ENCODE peak calls at places on chromosomes 4 and X, in seven cellular contexts. One of them, this sample, is unnamed.

GRCh38 chr4:73668806-73669205 is 48.6 kb upstream of the RASSF6 start:
- DNase-seq in NCI-H345: peak; percentile 47
- DNase-seq in stimulated activated CD4-positive, alpha-beta T cell treated with anti-CD3 and anti-CD28 coated beads, Interleukin-1b, Interleukin-23, amount 100 ng/mL, for 24 hours: no peak
- DNase-seq in NCI-H2081: no peak
- DNase-seq in HFFc6: peak; percentile 60
- DNase-seq in C1 segment of cervical spinal cord: no peak
- DNase-seq in hepatocyte: no peak
- DNase-seq in this sample: no peak

GRCh38 chrX:136780738-136781137 is at the start of gene ARHGEF6:
- DNase-seq in NCI-H2081: peak; percentile 13
- DNase-seq in stimulated activated CD4-positive, alpha-beta T cell treated with anti-CD3 and anti-CD28 coated beads, Interleukin-1b, Interleukin-23, amount 100 ng/mL, for 24 hours: no peak
- DNase-seq in NCI-H345: no peak
- DNase-seq in C1 segment of cervical spinal cord: no peak
- DNase-seq in hepatocyte: no peak
- DNase-seq in HFFc6: no peak
- DNase-seq in this sample: no peak

GRCh38 chr4:20252656-20253271 is 1.1 kb downstream of the SLIT2 start:
- DNase-seq in NCI-H2081: peak; percentile 66
- DNase-seq in HFFc6: peak; percentile 30
- DNase-seq in C1 segment of cervical spinal cord: no peak
- DNase-seq in hepatocyte: peak; percentile 37
- DNase-seq in stimulated activated CD4-positive, alpha-beta T cell treated with anti-CD3 and anti-CD28 coated beads, Interleukin-1b, Interleukin-23, amount 100 ng/mL, for 24 hours: no peak
- DNase-seq in NCI-H345: peak; percentile 42
- DNase-seq in this sample: no peak

GRCh38 chr4:37825943-37826281 is 574 bp upstream of the PGM2 start:
- DNase-seq in NCI-H2081: peak; percentile 67
- DNase-seq in NCI-H345: no peak
- DNase-seq in C1 segment of cervical spinal cord: no peak
- DNase-seq in stimulated activated CD4-positive, alpha-beta T cell treated with anti-CD3 and anti-CD28 coated beads, Interleukin-1b, Interleukin-23, amount 100 ng/mL, for 24 hours: peak; percentile 3
- DNase-seq in hepatocyte: no peak
- DNase-seq in HFFc6: no peak
- DNase-seq in this sample: no peak

GRCh38 chr4:70722199-70722791 is 531 bp downstream of the RUFY3 start:
- DNase-seq in NCI-H2081: peak; percentile 51
- DNase-seq in NCI-H345: peak; percentile 19
- DNase-seq in HFFc6: peak; percentile 64
- DNase-seq in stimulated activated CD4-positive, alpha-beta T cell treated with anti-CD3 and anti-CD28 coated beads, Interleukin-1b, Interleukin-23, amount 100 ng/mL, for 24 hours: no peak
- DNase-seq in C1 segment of cervical spinal cord: no peak
- DNase-seq in hepatocyte: no peak
- DNase-seq in this sample: no peak

GRCh38 chr4:181078236-181078635 is 1165.0 kb upstream of the TENM3 start:
- DNase-seq in hepatocyte: no peak
- DNase-seq in NCI-H345: no peak
- DNase-seq in C1 segment of cervical spinal cord: no peak
- DNase-seq in NCI-H2081: no peak
- DNase-seq in HFFc6: no peak
- DNase-seq in stimulated activated CD4-positive, alpha-beta T cell treated with anti-CD3 and anti-CD28 coated beads, Interleukin-1b, Interleukin-23, amount 100 ng/mL, for 24 hours: no peak
- DNase-seq in this sample: no peak

GRCh38 chr4:172776203-172776896 is 392.3 kb upstream of the GALNT7 start:
- DNase-seq in hepatocyte: no peak
- DNase-seq in NCI-H345: no peak
- DNase-seq in C1 segment of cervical spinal cord: no peak
- DNase-seq in stimulated activated CD4-positive, alpha-beta T cell treated with anti-CD3 and anti-CD28 coated beads, Interleukin-1b, Interleukin-23, amount 100 ng/mL, for 24 hours: no peak
- DNase-seq in NCI-H2081: no peak
- DNase-seq in HFFc6: no peak
- DNase-seq in this sample: no peak

GRCh38 chr4:74206088-74206826 is 48.3 kb downstream of the MTHFD2L start:
- DNase-seq in HFFc6: no peak
- DNase-seq in C1 segment of cervical spinal cord: no peak
- DNase-seq in NCI-H2081: no peak
- DNase-seq in hepatocyte: peak; percentile 22
- DNase-seq in stimulated activated CD4-positive, alpha-beta T cell treated with anti-CD3 and anti-CD28 coated beads, Interleukin-1b, Interleukin-23, amount 100 ng/mL, for 24 hours: no peak
- DNase-seq in NCI-H345: no peak
- DNase-seq in this sample: peak; percentile 9

GRCh38 chr4:188941524-188942109 is 802.4 kb downstream of the TRIML1 start:
- DNase-seq in stimulated activated CD4-positive, alpha-beta T cell treated with anti-CD3 and anti-CD28 coated beads, Interleukin-1b, Interleukin-23, amount 100 ng/mL, for 24 hours: no peak
- DNase-seq in NCI-H345: no peak
- DNase-seq in HFFc6: peak; percentile 99
- DNase-seq in NCI-H2081: no peak
- DNase-seq in C1 segment of cervical spinal cord: no peak
- DNase-seq in hepatocyte: peak; percentile 54
- DNase-seq in this sample: peak; percentile 46

GRCh38 chrX:72685810-72686465 is 28.2 kb downstream of the PHKA1 start:
- DNase-seq in hepatocyte: no peak
- DNase-seq in stimulated activated CD4-positive, alpha-beta T cell treated with anti-CD3 and anti-CD28 coated beads, Interleukin-1b, Interleukin-23, amount 100 ng/mL, for 24 hours: no peak
- DNase-seq in NCI-H345: no peak
- DNase-seq in HFFc6: no peak
- DNase-seq in NCI-H2081: peak; percentile 48
- DNase-seq in C1 segment of cervical spinal cord: no peak
- DNase-seq in this sample: peak; percentile 43

GRCh38 chr4:1232661-1233621 is 16.0 kb downstream of the CTBP1 start:
- DNase-seq in NCI-H2081: no peak
- DNase-seq in NCI-H345: no peak
- DNase-seq in hepatocyte: peak; percentile 66
- DNase-seq in HFFc6: no peak
- DNase-seq in stimulated activated CD4-positive, alpha-beta T cell treated with anti-CD3 and anti-CD28 coated beads, Interleukin-1b, Interleukin-23, amount 100 ng/mL, for 24 hours: no peak
- DNase-seq in C1 segment of cervical spinal cord: no peak
- DNase-seq in this sample: peak; percentile 66

GRCh38 chr4:139689093-139689722 is 23.6 kb downstream of the MGST2 start:
- DNase-seq in NCI-H345: no peak
- DNase-seq in HFFc6: no peak
- DNase-seq in hepatocyte: peak; percentile 74
- DNase-seq in C1 segment of cervical spinal cord: no peak
- DNase-seq in NCI-H2081: no peak
- DNase-seq in stimulated activated CD4-positive, alpha-beta T cell treated with anti-CD3 and anti-CD28 coated beads, Interleukin-1b, Interleukin-23, amount 100 ng/mL, for 24 hours: no peak
- DNase-seq in this sample: no peak

GRCh38 chr4:39541987-39542632 is 14.9 kb upstream of the UGDH start:
- DNase-seq in NCI-H2081: no peak
- DNase-seq in C1 segment of cervical spinal cord: no peak
- DNase-seq in stimulated activated CD4-positive, alpha-beta T cell treated with anti-CD3 and anti-CD28 coated beads, Interleukin-1b, Interleukin-23, amount 100 ng/mL, for 24 hours: no peak
- DNase-seq in HFFc6: no peak
- DNase-seq in NCI-H345: no peak
- DNase-seq in hepatocyte: peak; percentile 10
- DNase-seq in this sample: no peak

GRCh38 chr4:124199755-124200154 is 512.8 kb downstream of the ANKRD50 start:
- DNase-seq in NCI-H345: no peak
- DNase-seq in stimulated activated CD4-positive, alpha-beta T cell treated with anti-CD3 and anti-CD28 coated beads, Interleukin-1b, Interleukin-23, amount 100 ng/mL, for 24 hours: no peak
- DNase-seq in HFFc6: peak; percentile 69
- DNase-seq in C1 segment of cervical spinal cord: no peak
- DNase-seq in NCI-H2081: peak; percentile 29
- DNase-seq in hepatocyte: no peak
- DNase-seq in this sample: no peak

GRCh38 chr4:13511101-13511500 is 27.0 kb upstream of the RAB28 start:
- DNase-seq in HFFc6: no peak
- DNase-seq in hepatocyte: no peak
- DNase-seq in C1 segment of cervical spinal cord: no peak
- DNase-seq in NCI-H345: no peak
- DNase-seq in stimulated activated CD4-positive, alpha-beta T cell treated with anti-CD3 and anti-CD28 coated beads, Interleukin-1b, Interleukin-23, amount 100 ng/mL, for 24 hours: no peak
- DNase-seq in NCI-H2081: no peak
- DNase-seq in this sample: no peak

GRCh38 chr4:168521736-168522135 is 24.9 kb downstream of the PALLD start:
- DNase-seq in HFFc6: no peak
- DNase-seq in NCI-H2081: peak; percentile 8
- DNase-seq in C1 segment of cervical spinal cord: no peak
- DNase-seq in NCI-H345: no peak
- DNase-seq in hepatocyte: no peak
- DNase-seq in stimulated activated CD4-positive, alpha-beta T cell treated with anti-CD3 and anti-CD28 coated beads, Interleukin-1b, Interleukin-23, amount 100 ng/mL, for 24 hours: no peak
- DNase-seq in this sample: no peak

GRCh38 chr4:182649698-182650477 is 267.3 kb downstream of the DCTD start:
- DNase-seq in NCI-H2081: no peak
- DNase-seq in HFFc6: peak; percentile 15
- DNase-seq in C1 segment of cervical spinal cord: no peak
- DNase-seq in stimulated activated CD4-positive, alpha-beta T cell treated with anti-CD3 and anti-CD28 coated beads, Interleukin-1b, Interleukin-23, amount 100 ng/mL, for 24 hours: no peak
- DNase-seq in NCI-H345: no peak
- DNase-seq in hepatocyte: no peak
- DNase-seq in this sample: no peak

GRCh38 chrX:39163585-39163984 is 362.3 kb downstream of the MID1IP1 start:
- DNase-seq in hepatocyte: no peak
- DNase-seq in NCI-H2081: no peak
- DNase-seq in NCI-H345: no peak
- DNase-seq in HFFc6: no peak
- DNase-seq in C1 segment of cervical spinal cord: no peak
- DNase-seq in stimulated activated CD4-positive, alpha-beta T cell treated with anti-CD3 and anti-CD28 coated beads, Interleukin-1b, Interleukin-23, amount 100 ng/mL, for 24 hours: peak; percentile 24
- DNase-seq in this sample: no peak

GRCh38 chrX:125646195-125646594 is 326.5 kb downstream of the TEX13C start:
- DNase-seq in NCI-H345: no peak
- DNase-seq in C1 segment of cervical spinal cord: no peak
- DNase-seq in NCI-H2081: no peak
- DNase-seq in hepatocyte: no peak
- DNase-seq in HFFc6: no peak
- DNase-seq in stimulated activated CD4-positive, alpha-beta T cell treated with anti-CD3 and anti-CD28 coated beads, Interleukin-1b, Interleukin-23, amount 100 ng/mL, for 24 hours: no peak
- DNase-seq in this sample: peak; percentile 17

GRCh38 chr4:127165971-127166370 is 466.8 kb upstream of the INTU start:
- DNase-seq in hepatocyte: no peak
- DNase-seq in stimulated activated CD4-positive, alpha-beta T cell treated with anti-CD3 and anti-CD28 coated beads, Interleukin-1b, Interleukin-23, amount 100 ng/mL, for 24 hours: no peak
- DNase-seq in NCI-H2081: no peak
- DNase-seq in NCI-H345: no peak
- DNase-seq in C1 segment of cervical spinal cord: no peak
- DNase-seq in HFFc6: peak; percentile 39
- DNase-seq in this sample: no peak

GRCh38 chrX:29431895-29432294 is 783.5 kb upstream of the MAGEB2 start:
- DNase-seq in hepatocyte: no peak
- DNase-seq in NCI-H345: no peak
- DNase-seq in NCI-H2081: no peak
- DNase-seq in HFFc6: peak; percentile 0
- DNase-seq in stimulated activated CD4-positive, alpha-beta T cell treated with anti-CD3 and anti-CD28 coated beads, Interleukin-1b, Interleukin-23, amount 100 ng/mL, for 24 hours: no peak
- DNase-seq in C1 segment of cervical spinal cord: no peak
- DNase-seq in this sample: no peak

GRCh38 chr4:52861171-52861873 is 795 bp upstream of the RASL11B start:
- DNase-seq in hepatocyte: no peak
- DNase-seq in stimulated activated CD4-positive, alpha-beta T cell treated with anti-CD3 and anti-CD28 coated beads, Interleukin-1b, Interleukin-23, amount 100 ng/mL, for 24 hours: no peak
- DNase-seq in NCI-H2081: no peak
- DNase-seq in C1 segment of cervical spinal cord: no peak
- DNase-seq in HFFc6: no peak
- DNase-seq in NCI-H345: no peak
- DNase-seq in this sample: no peak

GRCh38 chrX:129779747-129780146 is at the start of gene SASH3:
- DNase-seq in HFFc6: no peak
- DNase-seq in stimulated activated CD4-positive, alpha-beta T cell treated with anti-CD3 and anti-CD28 coated beads, Interleukin-1b, Interleukin-23, amount 100 ng/mL, for 24 hours: peak; percentile 50
- DNase-seq in NCI-H345: no peak
- DNase-seq in C1 segment of cervical spinal cord: no peak
- DNase-seq in NCI-H2081: no peak
- DNase-seq in hepatocyte: no peak
- DNase-seq in this sample: no peak

GRCh38 chrX:150602296-150602695 is 33.9 kb downstream of the MTM1 start:
- DNase-seq in HFFc6: no peak
- DNase-seq in stimulated activated CD4-positive, alpha-beta T cell treated with anti-CD3 and anti-CD28 coated beads, Interleukin-1b, Interleukin-23, amount 100 ng/mL, for 24 hours: no peak
- DNase-seq in C1 segment of cervical spinal cord: no peak
- DNase-seq in NCI-H345: no peak
- DNase-seq in hepatocyte: no peak
- DNase-seq in NCI-H2081: no peak
- DNase-seq in this sample: no peak

This sample was measured in trophoblast cell.